ENCODE peak calls at places on chromosomes 7 and 10, in six cellular contexts. V is heart left ventricle, L is gastrocnemius medialis, C is cardiac muscle cell, G is AG04449, Z is brain microvascular endothelial cell. M is an unnamed sample.
A peak's percentile ranks its signal among the peaks of the same experiment; 100 is the strongest.

GRCh38 chr10:4720463-4720862 is 105.5 kb upstream of the AKR1E2 start:
- DNase-seq in C (peak; percentile 19), G (no peak), V (no peak), L (no peak), Z (no peak), M (no peak)

GRCh38 chr7:134364619-134365037 is 47.9 kb upstream of the SLC35B4 start:
- DNase-seq in L (no peak), C (peak; percentile 64), Z (peak; percentile 29), V (no peak), G (no peak), M (no peak)

GRCh38 chr7:39299695-39300094 is 266.5 kb upstream of the YAE1 start:
- DNase-seq in C (no peak), G (no peak), Z (no peak), L (no peak), V (no peak), M (no peak)

GRCh38 chr10:118927317-118927716 is 102.2 kb upstream of the NANOS1 start:
- DNase-seq in C (peak; percentile 51), L (no peak), Z (no peak), G (no peak), V (no peak), M (no peak)

GRCh38 chr7:55570218-55570873 is 2.0 kb downstream of the VOPP1 start:
- DNase-seq in Z (no peak), C (no peak), V (no peak), G (no peak), L (no peak), M (no peak)

GRCh38 chr10:15814565-15814964 is 45.7 kb downstream of the MINDY3 start:
- DNase-seq in Z (no peak), V (no peak), C (no peak), G (no peak), L (no peak), M (no peak)

GRCh38 chr7:138008588-138009349 is 6.9 kb upstream of the CREB3L2 start:
- DNase-seq in G (no peak), Z (no peak), L (no peak), V (no peak), C (peak; percentile 80), M (no peak)

GRCh38 chr7:127587663-127588018 is 570 bp upstream of the ARF5 start:
- DNase-seq in C (no peak), L (no peak), Z (no peak), G (no peak), V (peak; percentile 43), M (no peak)

GRCh38 chr7:75658369-75658768 is 80.4 kb downstream of the HIP1 start:
- DNase-seq in C (no peak), G (no peak), Z (no peak), V (no peak), L (no peak), M (no peak)

GRCh38 chr10:4533626-4534025 is 292.4 kb upstream of the AKR1E2 start:
- DNase-seq in L (no peak), G (no peak), Z (no peak), V (no peak), C (peak; percentile 46), M (no peak)

GRCh38 chr10:38027992-38028391 is 17.5 kb downstream of the ZNF33A start:
- DNase-seq in C (no peak), Z (no peak), G (no peak), L (no peak), V (no peak), M (no peak)

GRCh38 chr10:117662790-117663540 is 120.4 kb downstream of the EMX2 start:
- DNase-seq in L (no peak), Z (no peak), G (no peak), C (no peak), V (no peak), M (no peak)

GRCh38 chr10:969473-970150 is 18.6 kb upstream of the GTPBP4 start:
- DNase-seq in Z (no peak), V (no peak), G (no peak), L (no peak), C (no peak), M (no peak)

GRCh38 chr10:971613-972012 is 16.6 kb upstream of the GTPBP4 start:
- DNase-seq in V (no peak), C (no peak), Z (no peak), L (no peak), G (no peak), M (no peak)

GRCh38 chr10:968546-969199 is 19.6 kb upstream of the GTPBP4 start:
- DNase-seq in Z (no peak), G (no peak), L (no peak), V (no peak), C (peak; percentile 32), M (no peak)

GRCh38 chr10:971150-971542 is 17.1 kb upstream of the GTPBP4 start:
- DNase-seq in G (no peak), C (peak; percentile 31), L (no peak), Z (no peak), V (peak; percentile 57), M (peak; percentile 18)

DNA sequence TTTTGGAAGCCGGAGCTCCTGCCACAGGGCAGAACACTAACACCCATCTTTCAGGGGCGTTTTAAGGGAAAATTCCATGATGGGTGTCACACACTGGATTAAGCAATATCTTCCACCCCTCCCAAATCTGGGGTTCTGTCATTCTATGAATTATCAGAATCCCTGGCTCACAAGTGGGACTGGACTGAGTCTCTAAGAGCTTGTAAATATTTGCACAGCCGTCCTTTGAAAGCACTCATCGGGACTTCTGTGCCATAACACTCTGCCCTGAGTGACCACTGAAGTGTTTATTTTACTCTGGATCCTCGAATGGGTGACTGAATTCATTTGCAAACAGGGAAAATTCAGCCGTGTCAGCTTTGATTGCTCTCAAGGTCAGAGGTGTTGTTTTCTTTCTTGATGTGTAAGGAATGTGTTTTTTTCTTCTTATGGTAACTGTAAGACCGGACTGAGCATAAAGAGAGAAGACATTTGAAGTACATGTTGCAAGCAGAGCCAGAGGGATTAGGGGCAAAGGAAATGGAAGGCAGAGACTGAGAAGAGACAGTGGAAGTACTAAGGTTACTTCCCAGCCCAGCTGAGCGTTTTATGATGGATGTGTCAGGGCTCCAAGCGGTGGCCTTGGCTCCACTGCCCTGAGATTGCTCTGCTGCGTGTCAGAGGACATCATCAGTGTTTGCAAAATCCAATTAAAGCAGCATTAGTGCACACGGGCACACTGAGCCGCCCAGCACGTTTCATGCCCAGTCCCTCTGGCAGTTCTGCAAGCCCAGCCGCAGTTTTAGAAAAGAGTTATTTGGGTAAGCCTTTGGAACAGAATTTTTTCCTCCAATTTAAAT is 17.7 kb upstream of the GTPBP4 start:
- DNase-seq in Z (peak; percentile 11), G (no peak), C (peak; percentile 9), L (no peak), V (no peak), M (no peak)
- H3K4me3 ChIP-seq in Z (no peak overlapping the region), G (no peak overlapping the region), C (no peak overlapping the region), L (no peak overlapping the region), V (no peak overlapping the region), M (no peak overlapping the region)

DNA sequence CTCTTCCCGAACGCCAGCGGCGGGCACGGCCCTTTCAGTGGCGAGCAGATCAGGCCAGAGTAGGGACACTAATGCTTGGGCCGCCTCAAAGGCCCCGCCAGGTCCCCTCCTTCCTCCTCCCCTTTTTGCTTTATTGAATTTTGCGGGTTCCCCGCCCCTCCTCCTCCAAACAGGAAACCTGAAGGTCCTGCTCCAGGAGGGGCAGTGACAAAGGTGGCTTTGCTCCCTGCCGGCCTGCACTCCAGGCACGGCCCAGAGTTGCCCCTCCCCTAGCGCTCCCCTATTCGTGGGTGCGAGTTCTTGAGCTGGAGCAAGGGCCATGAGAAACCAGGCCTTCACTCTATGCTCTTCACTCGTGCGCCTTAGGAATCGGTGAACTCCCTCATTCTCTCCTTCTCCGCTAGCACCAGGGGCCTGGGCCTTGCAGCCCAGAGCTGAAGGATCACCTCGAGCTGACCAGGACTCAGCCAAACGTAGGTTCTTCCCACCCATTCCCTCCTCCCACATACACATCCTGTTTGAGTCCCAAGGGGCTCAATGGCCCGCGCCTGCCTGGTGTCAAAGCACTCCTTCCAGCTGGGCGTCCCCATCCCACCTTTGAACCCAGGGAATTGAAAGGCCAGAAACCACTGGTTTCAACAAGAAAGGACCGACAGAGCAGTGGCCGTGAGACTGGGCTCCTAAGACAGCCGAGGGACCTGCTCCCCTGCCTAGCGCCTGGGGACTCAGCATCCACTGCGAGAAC is 629 bp upstream of the HOXA6 start:
- DNase-seq in L (no peak), G (no peak), V (no peak), C (no peak), Z (no peak), M (no peak)
- H3K4me3 ChIP-seq in L (peak overlapping the region; percentile 71), G (peak overlapping the region; percentile 33), V (peak overlapping the region; percentile 30), C (no peak overlapping the region), Z (no peak overlapping the region), M (no peak overlapping the region)

GRCh38 chr7:74586258-74587200 is 71.0 kb upstream of the GTF2I start:
- DNase-seq in L (no peak), V (no peak), C (peak; percentile 14), Z (no peak), G (no peak), M (no peak)

GRCh38 chr7:74585844-74586243 is 71.7 kb upstream of the GTF2I start:
- DNase-seq in L (no peak), G (no peak), V (no peak), C (no peak), Z (no peak), M (no peak)

GRCh38 chr7:74584160-74584954 is 73.2 kb upstream of the GTF2I start:
- DNase-seq in V (no peak), C (no peak), L (no peak), G (no peak), Z (no peak), M (no peak)

GRCh38 chr7:74590814-74591213 is 66.7 kb upstream of the GTF2I start:
- DNase-seq in Z (no peak), G (no peak), V (no peak), C (no peak), L (no peak), M (no peak)

GRCh38 chr7:74587435-74588126 is 69.9 kb upstream of the GTF2I start:
- DNase-seq in C (peak; percentile 97), G (peak; percentile 31), L (peak; percentile 50), Z (peak; percentile 92), V (peak; percentile 91), M (no peak)
- H3K4me3 ChIP-seq in C (no peak overlapping the region), G (no peak overlapping the region), L (no peak overlapping the region), Z (no peak overlapping the region), V (no peak overlapping the region), M (no peak overlapping the region)

GRCh38 chr10:1462994-1463633 is 274.2 kb downstream of the ADARB2 start:
- DNase-seq in C (no peak), G (no peak), V (no peak), L (no peak), Z (no peak), M (no peak)

GRCh38 chr10:1467450-1467849 is 269.9 kb downstream of the ADARB2 start:
- DNase-seq in Z (no peak), C (no peak), G (no peak), V (no peak), L (no peak), M (no peak)

GRCh38 chr10:1464866-1465265 is 272.5 kb downstream of the ADARB2 start:
- DNase-seq in L (no peak), V (no peak), G (no peak), Z (no peak), C (no peak), M (no peak)

GRCh38 chr10:1465993-1466764 is 271.1 kb downstream of the ADARB2 start:
- DNase-seq in G (no peak), C (no peak), L (no peak), V (peak; percentile 44), Z (no peak), M (no peak)

DNA sequence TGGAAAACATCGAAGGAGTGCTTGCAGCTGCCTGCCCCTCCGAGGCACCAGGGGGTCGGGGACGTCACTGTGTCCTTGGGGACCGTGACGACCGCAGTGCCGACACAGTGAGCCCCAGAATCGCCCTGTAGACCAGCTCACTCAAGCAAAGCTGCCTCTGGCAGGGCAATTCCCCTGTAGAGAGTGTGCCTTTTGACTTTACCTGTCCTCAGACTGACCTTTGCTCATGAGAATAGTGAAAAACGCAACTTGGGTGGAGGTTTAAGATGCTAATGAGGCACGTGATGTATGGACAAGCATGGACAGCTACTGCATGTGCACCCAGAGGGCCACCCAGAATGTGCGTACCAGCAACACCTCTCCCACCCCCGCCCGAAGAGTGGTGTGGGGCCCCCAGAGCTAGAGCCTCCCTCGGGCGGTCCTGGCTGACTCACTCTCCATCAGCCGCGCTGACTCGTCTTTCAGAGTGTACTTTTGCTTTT is 271.9 kb downstream of the ADARB2 start:
- DNase-seq in G (no peak), L (no peak), Z (no peak), C (no peak), V (no peak), M (no peak)
- H3K4me3 ChIP-seq in G (no peak overlapping the region), L (no peak overlapping the region), Z (no peak overlapping the region), C (no peak overlapping the region), V (no peak overlapping the region), M (no peak overlapping the region)